ENCODE peak calls at places on chromosomes 2 and 18, in seven cellular contexts. One of them, this sample, is unnamed.

GRCh38 chr2:33709986-33710385 is 110.9 kb upstream of the FAM98A start:
- DNase-seq in SK-N-SH: no peak
- DNase-seq in ascending aorta: no peak
- DNase-seq in fibroblast of villous mesenchyme: no peak
- DNase-seq in AG10803: no peak
- DNase-seq in left ventricle myocardium inferior: no peak
- DNase-seq in epithelial cell of esophagus: no peak
- DNase-seq in this sample: no peak

GRCh38 chr2:109058215-109058614 is 69.2 kb upstream of the EDAR start:
- DNase-seq in left ventricle myocardium inferior: no peak
- DNase-seq in SK-N-SH: no peak
- DNase-seq in AG10803: no peak
- DNase-seq in fibroblast of villous mesenchyme: no peak
- DNase-seq in ascending aorta: no peak
- DNase-seq in epithelial cell of esophagus: no peak
- DNase-seq in this sample: no peak

GRCh38 chr2:74564222-74564621 is 9.7 kb downstream of the DOK1 start:
- DNase-seq in epithelial cell of esophagus: peak
- DNase-seq in left ventricle myocardium inferior: no peak
- DNase-seq in SK-N-SH: no peak
- DNase-seq in fibroblast of villous mesenchyme: no peak
- DNase-seq in AG10803: peak
- DNase-seq in ascending aorta: no peak
- DNase-seq in this sample: peak

GRCh38 chr2:128551435-128551834 is 232.8 kb upstream of the HS6ST1 start:
- DNase-seq in epithelial cell of esophagus: no peak
- DNase-seq in left ventricle myocardium inferior: no peak
- DNase-seq in AG10803: no peak
- DNase-seq in SK-N-SH: no peak
- DNase-seq in fibroblast of villous mesenchyme: no peak
- DNase-seq in ascending aorta: no peak
- DNase-seq in this sample: no peak

GRCh38 chr2:26704441-26704977 is 12.0 kb downstream of the KCNK3 start:
- DNase-seq in ascending aorta: no peak
- DNase-seq in epithelial cell of esophagus: peak
- DNase-seq in left ventricle myocardium inferior: no peak
- DNase-seq in SK-N-SH: no peak
- DNase-seq in fibroblast of villous mesenchyme: peak
- DNase-seq in AG10803: peak
- DNase-seq in this sample: peak

GRCh38 chr2:214077727-214078126 is 333.1 kb upstream of the VWC2L start:
- DNase-seq in ascending aorta: no peak
- DNase-seq in left ventricle myocardium inferior: no peak
- DNase-seq in fibroblast of villous mesenchyme: no peak
- DNase-seq in epithelial cell of esophagus: no peak
- DNase-seq in AG10803: peak
- DNase-seq in SK-N-SH: no peak
- DNase-seq in this sample: no peak

GRCh38 chr2:150259746-150260145 is 227.7 kb downstream of the RND3 start:
- DNase-seq in epithelial cell of esophagus: no peak
- DNase-seq in ascending aorta: no peak
- DNase-seq in AG10803: peak
- DNase-seq in left ventricle myocardium inferior: no peak
- DNase-seq in SK-N-SH: no peak
- DNase-seq in fibroblast of villous mesenchyme: peak
- DNase-seq in this sample: no peak

GRCh38 chr2:14567561-14567960 is 65.0 kb upstream of the LRATD1 start:
- DNase-seq in left ventricle myocardium inferior: no peak
- DNase-seq in ascending aorta: no peak
- DNase-seq in fibroblast of villous mesenchyme: no peak
- DNase-seq in epithelial cell of esophagus: peak
- DNase-seq in SK-N-SH: no peak
- DNase-seq in AG10803: peak
- DNase-seq in this sample: peak

GRCh38 chr2:195645413-195645812 is 11.6 kb upstream of the SLC39A10 start:
- DNase-seq in fibroblast of villous mesenchyme: no peak
- DNase-seq in epithelial cell of esophagus: no peak
- DNase-seq in ascending aorta: no peak
- DNase-seq in AG10803: no peak
- DNase-seq in left ventricle myocardium inferior: no peak
- DNase-seq in SK-N-SH: no peak
- DNase-seq in this sample: no peak

GRCh38 chr18:57445488-57446319 is 10.5 kb downstream of the ONECUT2 start:
- DNase-seq in left ventricle myocardium inferior: no peak
- DNase-seq in epithelial cell of esophagus: no peak
- DNase-seq in SK-N-SH: peak
- DNase-seq in fibroblast of villous mesenchyme: no peak
- DNase-seq in AG10803: no peak
- DNase-seq in ascending aorta: no peak
- DNase-seq in this sample: no peak

GRCh38 chr2:105604938-105605337 is 139.8 kb upstream of the NCK2 start:
- DNase-seq in fibroblast of villous mesenchyme: no peak
- DNase-seq in ascending aorta: no peak
- DNase-seq in left ventricle myocardium inferior: peak
- DNase-seq in AG10803: peak
- DNase-seq in epithelial cell of esophagus: no peak
- DNase-seq in SK-N-SH: no peak
- DNase-seq in this sample: no peak

GRCh38 chr2:167758292-167758691 is 489.1 kb downstream of the STK39 start:
- DNase-seq in epithelial cell of esophagus: no peak
- DNase-seq in SK-N-SH: no peak
- DNase-seq in fibroblast of villous mesenchyme: no peak
- DNase-seq in AG10803: no peak
- DNase-seq in left ventricle myocardium inferior: no peak
- DNase-seq in ascending aorta: no peak
- DNase-seq in this sample: no peak

GRCh38 chr2:239589270-239589825 is 188.5 kb upstream of the HDAC4 start:
- DNase-seq in fibroblast of villous mesenchyme: no peak
- DNase-seq in left ventricle myocardium inferior: peak
- DNase-seq in epithelial cell of esophagus: no peak
- DNase-seq in AG10803: no peak
- DNase-seq in ascending aorta: no peak
- DNase-seq in SK-N-SH: no peak
- DNase-seq in this sample: no peak

GRCh38 chr2:219179601-219180465 is 1.8 kb downstream of the RETREG2 start:
- DNase-seq in AG10803: no peak
- DNase-seq in ascending aorta: no peak
- DNase-seq in left ventricle myocardium inferior: no peak
- DNase-seq in fibroblast of villous mesenchyme: no peak
- DNase-seq in SK-N-SH: no peak
- DNase-seq in epithelial cell of esophagus: no peak
- DNase-seq in this sample: no peak

GRCh38 chr2:219180961-219181360 is 2.9 kb downstream of the RETREG2 start:
- DNase-seq in SK-N-SH: no peak
- DNase-seq in ascending aorta: no peak
- DNase-seq in epithelial cell of esophagus: no peak
- DNase-seq in left ventricle myocardium inferior: no peak
- DNase-seq in AG10803: no peak
- DNase-seq in fibroblast of villous mesenchyme: no peak
- DNase-seq in this sample: no peak

GRCh38 chr2:219177594-219178376 is at the start of gene RETREG2:
- DNase-seq in AG10803: peak
- DNase-seq in SK-N-SH: peak
- DNase-seq in fibroblast of villous mesenchyme: peak
- DNase-seq in epithelial cell of esophagus: peak
- DNase-seq in left ventricle myocardium inferior: peak
- DNase-seq in ascending aorta: peak
- DNase-seq in this sample: peak

GRCh38 chr2:219176818-219177593 is at the start of gene CNPPD1:
- DNase-seq in epithelial cell of esophagus: peak
- DNase-seq in fibroblast of villous mesenchyme: peak
- DNase-seq in ascending aorta: peak
- DNase-seq in left ventricle myocardium inferior: peak
- DNase-seq in AG10803: peak
- DNase-seq in SK-N-SH: peak
- DNase-seq in this sample: peak

DNA sequence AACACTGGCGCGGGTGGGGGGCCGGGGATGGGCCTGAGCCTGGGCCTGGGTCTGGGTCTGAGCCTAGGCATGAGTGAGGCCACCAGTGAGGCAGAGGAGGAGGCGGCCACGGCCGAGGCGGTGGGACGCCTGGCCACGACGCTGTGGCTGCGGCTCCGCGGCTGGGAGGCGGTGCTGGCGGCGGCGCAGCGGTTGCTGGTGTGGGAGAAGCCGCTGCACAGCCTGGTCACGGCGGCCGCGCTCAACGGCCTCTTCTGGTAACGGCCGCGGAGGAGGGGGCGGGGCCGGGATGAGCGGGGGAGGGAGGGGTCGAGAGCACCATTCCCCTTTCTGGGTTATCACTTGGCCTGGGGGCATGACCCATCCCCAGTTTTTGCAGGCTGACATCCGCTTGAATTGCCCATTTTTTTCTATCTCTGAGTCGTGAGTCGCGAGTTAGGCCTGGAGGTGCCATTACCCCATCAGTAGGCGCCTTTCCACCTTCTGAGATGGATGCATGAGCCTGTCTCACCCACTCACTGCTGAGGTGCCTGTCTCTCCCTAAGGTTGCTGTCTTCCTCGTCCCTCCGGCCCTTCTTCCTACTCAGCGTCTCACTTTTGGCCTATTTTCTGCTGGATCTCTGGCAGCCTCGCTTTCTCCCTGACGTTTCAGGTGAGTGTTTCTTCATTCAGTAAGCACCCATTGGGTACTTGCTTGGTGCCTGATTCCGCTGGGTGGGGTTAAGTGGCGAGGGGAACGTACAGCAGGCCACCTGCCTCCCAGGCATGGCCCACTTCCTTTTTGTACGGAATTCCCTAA is 501 bp downstream of the RETREG2 start:
- DNase-seq in epithelial cell of esophagus: peak
- DNase-seq in ascending aorta: no peak
- DNase-seq in SK-N-SH: peak
- DNase-seq in left ventricle myocardium inferior: peak
- DNase-seq in fibroblast of villous mesenchyme: peak
- DNase-seq in AG10803: peak
- DNase-seq in this sample: no peak
- TF ChIP-seq CTCF in epithelial cell of esophagus: no peak
- TF ChIP-seq CTCF in ascending aorta: no peak
- TF ChIP-seq CTCF in SK-N-SH: no peak
- TF ChIP-seq CTCF in left ventricle myocardium inferior: no peak
- TF ChIP-seq CTCF in fibroblast of villous mesenchyme: no peak
- TF ChIP-seq CTCF in AG10803: no peak
- TF ChIP-seq CTCF in this sample: no peak

DNA sequence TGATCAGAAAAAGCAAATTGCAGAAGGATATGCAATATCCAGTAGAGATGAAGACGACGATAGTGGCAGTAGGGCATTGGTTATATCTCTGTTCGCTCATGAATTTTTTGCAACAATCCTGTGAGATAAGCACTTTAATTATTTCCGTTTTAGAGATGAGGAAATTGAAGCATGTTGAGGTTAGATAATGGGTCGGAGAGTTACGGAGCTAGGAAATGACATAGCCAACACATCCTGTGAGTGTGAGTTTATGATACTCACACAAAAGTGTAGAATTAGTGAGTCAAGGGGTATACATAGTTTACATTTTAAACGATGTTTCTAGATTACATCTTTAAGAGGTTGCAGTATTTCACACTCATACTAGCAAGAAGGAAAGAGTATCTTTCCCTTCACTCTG is 123.1 kb upstream of the ARL4C start:
- DNase-seq in SK-N-SH: no peak
- DNase-seq in ascending aorta: no peak
- DNase-seq in AG10803: no peak
- DNase-seq in fibroblast of villous mesenchyme: peak
- DNase-seq in left ventricle myocardium inferior: no peak
- DNase-seq in epithelial cell of esophagus: no peak
- DNase-seq in this sample: no peak
- H3K4me3 ChIP-seq in SK-N-SH: no peak
- H3K4me3 ChIP-seq in ascending aorta: no peak
- H3K4me3 ChIP-seq in AG10803: no peak
- H3K4me3 ChIP-seq in fibroblast of villous mesenchyme: no peak
- H3K4me3 ChIP-seq in left ventricle myocardium inferior: no peak
- H3K4me3 ChIP-seq in epithelial cell of esophagus: no peak
- H3K4me3 ChIP-seq in this sample: no peak

DNA sequence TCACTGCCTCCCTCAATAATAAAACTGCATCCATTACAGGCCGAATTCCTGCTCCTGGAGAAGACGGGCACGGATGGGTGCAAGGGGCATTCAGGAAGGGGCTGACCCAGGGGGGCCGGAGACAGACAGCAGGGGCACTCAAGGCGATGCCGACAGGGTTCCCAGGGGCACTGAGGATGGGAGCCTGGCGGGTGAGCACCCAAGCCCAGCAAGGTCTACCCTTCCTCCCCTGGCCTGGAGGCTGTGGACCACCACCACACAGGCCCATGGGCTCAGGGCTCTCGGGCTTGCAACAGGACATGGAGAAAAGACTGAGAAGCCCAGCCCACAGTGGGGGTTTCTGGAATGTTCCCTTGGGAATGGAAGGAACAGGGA is 104.7 kb upstream of the ODC1 start:
- DNase-seq in left ventricle myocardium inferior: no peak
- DNase-seq in SK-N-SH: peak
- DNase-seq in ascending aorta: no peak
- DNase-seq in fibroblast of villous mesenchyme: no peak
- DNase-seq in epithelial cell of esophagus: no peak
- DNase-seq in AG10803: no peak
- DNase-seq in this sample: no peak
- TF ChIP-seq CTCF in left ventricle myocardium inferior: no peak
- TF ChIP-seq CTCF in SK-N-SH: no peak
- TF ChIP-seq CTCF in ascending aorta: no peak
- TF ChIP-seq CTCF in fibroblast of villous mesenchyme: no peak
- TF ChIP-seq CTCF in epithelial cell of esophagus: no peak
- TF ChIP-seq CTCF in AG10803: no peak
- TF ChIP-seq CTCF in this sample: no peak

GRCh38 chr2:146994246-146994645 is 850.6 kb upstream of the ACVR2A start:
- DNase-seq in left ventricle myocardium inferior: no peak
- DNase-seq in AG10803: no peak
- DNase-seq in SK-N-SH: no peak
- DNase-seq in fibroblast of villous mesenchyme: no peak
- DNase-seq in ascending aorta: no peak
- DNase-seq in epithelial cell of esophagus: no peak
- DNase-seq in this sample: no peak

GRCh38 chr2:146992057-146992456 is 852.8 kb upstream of the ACVR2A start:
- DNase-seq in AG10803: no peak
- DNase-seq in epithelial cell of esophagus: no peak
- DNase-seq in ascending aorta: no peak
- DNase-seq in left ventricle myocardium inferior: no peak
- DNase-seq in SK-N-SH: no peak
- DNase-seq in fibroblast of villous mesenchyme: peak
- DNase-seq in this sample: peak

GRCh38 chr2:146990311-146990781 is 854.5 kb upstream of the ACVR2A start:
- DNase-seq in ascending aorta: no peak
- DNase-seq in SK-N-SH: no peak
- DNase-seq in AG10803: no peak
- DNase-seq in fibroblast of villous mesenchyme: peak
- DNase-seq in epithelial cell of esophagus: no peak
- DNase-seq in left ventricle myocardium inferior: no peak
- DNase-seq in this sample: peak

GRCh38 chr2:146989726-146990125 is 855.1 kb upstream of the ACVR2A start:
- DNase-seq in AG10803: no peak
- DNase-seq in SK-N-SH: no peak
- DNase-seq in epithelial cell of esophagus: no peak
- DNase-seq in ascending aorta: no peak
- DNase-seq in left ventricle myocardium inferior: no peak
- DNase-seq in fibroblast of villous mesenchyme: peak
- DNase-seq in this sample: no peak

DNA sequence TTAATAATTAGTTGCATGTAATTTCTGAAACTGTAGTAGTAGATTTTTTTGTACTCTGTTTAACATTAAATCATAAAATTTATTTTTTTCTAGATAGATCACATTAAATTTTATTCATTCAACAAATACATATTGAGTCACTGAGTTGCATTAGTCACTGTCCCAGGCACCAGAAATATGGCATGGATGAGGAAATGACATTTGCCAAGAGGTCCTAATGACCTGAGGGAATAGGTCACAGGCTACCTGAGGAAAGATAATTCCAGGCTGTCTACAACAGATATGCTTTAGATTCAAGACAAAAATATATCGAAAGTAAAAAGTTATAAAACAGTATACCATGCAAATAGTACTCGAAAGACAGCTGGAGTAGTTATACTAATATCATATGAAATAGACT is 852.4 kb upstream of the ACVR2A start:
- DNase-seq in AG10803: no peak
- DNase-seq in ascending aorta: no peak
- DNase-seq in SK-N-SH: no peak
- DNase-seq in left ventricle myocardium inferior: no peak
- DNase-seq in fibroblast of villous mesenchyme: no peak
- DNase-seq in epithelial cell of esophagus: peak
- DNase-seq in this sample: no peak
- H3K4me3 ChIP-seq in AG10803: no peak
- H3K4me3 ChIP-seq in ascending aorta: no peak
- H3K4me3 ChIP-seq in SK-N-SH: no peak
- H3K4me3 ChIP-seq in left ventricle myocardium inferior: no peak
- H3K4me3 ChIP-seq in fibroblast of villous mesenchyme: no peak
- H3K4me3 ChIP-seq in epithelial cell of esophagus: no peak
- H3K4me3 ChIP-seq in this sample: no peak

This sample was measured in fibroblast of mammary gland.